ENCODE peak calls at places on chromosomes 5 and 9, in six cellular contexts. One of them, this sample, is unnamed.

GRCh38 chr5:158373623-158374375 is 514.9 kb upstream of the CLINT1 start:
- DNase-seq in EL: no peak
- DNase-seq in foreskin melanocyte: peak; percentile 31
- DNase-seq in H54: no peak
- DNase-seq in sciatic nerve: no peak
- DNase-seq in uterus: no peak
- DNase-seq in this sample: no peak

GRCh38 chr9:36144322-36145206 is 8.0 kb downstream of the GLIPR2 start:
- DNase-seq in foreskin melanocyte: no peak
- DNase-seq in sciatic nerve: no peak
- DNase-seq in EL: no peak
- DNase-seq in H54: no peak
- DNase-seq in uterus: no peak
- DNase-seq in this sample: no peak

GRCh38 chr5:76083555-76084495 is 642 bp downstream of the SV2C start:
- DNase-seq in EL: no peak
- DNase-seq in uterus: no peak
- DNase-seq in foreskin melanocyte: no peak
- DNase-seq in sciatic nerve: no peak
- DNase-seq in H54: no peak
- DNase-seq in this sample: no peak

GRCh38 chr5:14948341-14948830 is 76.8 kb upstream of the ANKH start:
- DNase-seq in EL: no peak
- DNase-seq in H54: no peak
- DNase-seq in sciatic nerve: no peak
- DNase-seq in foreskin melanocyte: no peak
- DNase-seq in uterus: no peak
- DNase-seq in this sample: no peak

GRCh38 chr5:113572716-113573115 is 59.2 kb downstream of the YTHDC2 start:
- DNase-seq in uterus: no peak
- DNase-seq in sciatic nerve: no peak
- DNase-seq in EL: no peak
- DNase-seq in H54: no peak
- DNase-seq in foreskin melanocyte: no peak
- DNase-seq in this sample: no peak

GRCh38 chr9:562330-562729 is 279.2 kb upstream of the DMRT1 start:
- DNase-seq in EL: no peak
- DNase-seq in foreskin melanocyte: no peak
- DNase-seq in uterus: no peak
- DNase-seq in sciatic nerve: no peak
- DNase-seq in H54: no peak
- DNase-seq in this sample: no peak

GRCh38 chr5:176812269-176813259 is 2.2 kb downstream of the UNC5A start:
- DNase-seq in foreskin melanocyte: no peak
- DNase-seq in sciatic nerve: no peak
- DNase-seq in uterus: no peak
- DNase-seq in EL: peak; percentile 45
- DNase-seq in H54: peak; percentile 58
- DNase-seq in this sample: no peak

GRCh38 chr5:41408676-41409443 is 101.5 kb downstream of the PLCXD3 start:
- DNase-seq in H54: peak; percentile 19
- DNase-seq in foreskin melanocyte: no peak
- DNase-seq in sciatic nerve: no peak
- DNase-seq in uterus: no peak
- DNase-seq in EL: peak; percentile 65
- DNase-seq in this sample: no peak

GRCh38 chr5:6714221-6715041 is 1.2 kb downstream of the TENT4A start:
- DNase-seq in EL: peak; percentile 33
- DNase-seq in H54: peak; percentile 66
- DNase-seq in foreskin melanocyte: no peak
- DNase-seq in sciatic nerve: no peak
- DNase-seq in uterus: no peak
- DNase-seq in this sample: peak; percentile 52

GRCh38 chr5:139341689-139342422 is at the start of gene PAIP2:
- DNase-seq in sciatic nerve: peak; percentile 99
- DNase-seq in uterus: peak; percentile 98
- DNase-seq in H54: peak; percentile 88
- DNase-seq in foreskin melanocyte: peak; percentile 96
- DNase-seq in EL: peak; percentile 99
- DNase-seq in this sample: peak; percentile 95

GRCh38 chr5:180423133-180423532 is 70.0 kb upstream of the GFPT2 start:
- DNase-seq in sciatic nerve: no peak
- DNase-seq in foreskin melanocyte: no peak
- DNase-seq in uterus: no peak
- DNase-seq in H54: no peak
- DNase-seq in EL: no peak
- DNase-seq in this sample: no peak

GRCh38 chr5:61768692-61769281 is 436.7 kb downstream of the ZSWIM6 start:
- DNase-seq in foreskin melanocyte: no peak
- DNase-seq in uterus: no peak
- DNase-seq in sciatic nerve: no peak
- DNase-seq in H54: peak; percentile 29
- DNase-seq in EL: peak; percentile 14
- DNase-seq in this sample: peak; percentile 32

GRCh38 chr9:112174223-112174964 is 703 bp downstream of the SUSD1 start:
- DNase-seq in H54: peak; percentile 77
- DNase-seq in sciatic nerve: peak; percentile 62
- DNase-seq in foreskin melanocyte: peak; percentile 31
- DNase-seq in EL: peak; percentile 75
- DNase-seq in uterus: peak; percentile 40
- DNase-seq in this sample: peak; percentile 81

GRCh38 chr5:24226492-24226891 is 418.3 kb downstream of the CDH10 start:
- DNase-seq in uterus: no peak
- DNase-seq in H54: peak; percentile 5
- DNase-seq in foreskin melanocyte: no peak
- DNase-seq in sciatic nerve: no peak
- DNase-seq in EL: no peak
- DNase-seq in this sample: no peak

GRCh38 chr5:176383248-176383905 is 5.0 kb downstream of the NOP16 start:
- DNase-seq in sciatic nerve: no peak
- DNase-seq in H54: no peak
- DNase-seq in uterus: no peak
- DNase-seq in EL: no peak
- DNase-seq in foreskin melanocyte: no peak
- DNase-seq in this sample: no peak

GRCh38 chr5:141597394-141597793 is 21.4 kb downstream of the DIAPH1 start:
- DNase-seq in sciatic nerve: no peak
- DNase-seq in H54: no peak
- DNase-seq in EL: no peak
- DNase-seq in foreskin melanocyte: no peak
- DNase-seq in uterus: no peak
- DNase-seq in this sample: no peak

GRCh38 chr5:137658324-137658723 is 77.6 kb downstream of the KLHL3 start:
- DNase-seq in uterus: no peak
- DNase-seq in EL: no peak
- DNase-seq in sciatic nerve: no peak
- DNase-seq in foreskin melanocyte: no peak
- DNase-seq in H54: no peak
- DNase-seq in this sample: no peak

GRCh38 chr9:114033397-114034103 is 44.5 kb downstream of the AMBP start:
- DNase-seq in H54: no peak
- DNase-seq in sciatic nerve: no peak
- DNase-seq in uterus: peak; percentile 44
- DNase-seq in foreskin melanocyte: peak; percentile 9
- DNase-seq in EL: peak; percentile 21
- DNase-seq in this sample: no peak

GRCh38 chr9:109730228-109730627 is 49.8 kb upstream of the PALM2AKAP2 start:
- DNase-seq in EL: peak; percentile 37
- DNase-seq in H54: no peak
- DNase-seq in uterus: no peak
- DNase-seq in sciatic nerve: no peak
- DNase-seq in foreskin melanocyte: no peak
- DNase-seq in this sample: peak; percentile 91

GRCh38 chr5:108720416-108720815 is 27.3 kb upstream of the FER start:
- DNase-seq in H54: no peak
- DNase-seq in sciatic nerve: no peak
- DNase-seq in uterus: no peak
- DNase-seq in foreskin melanocyte: no peak
- DNase-seq in EL: no peak
- DNase-seq in this sample: no peak

GRCh38 chr9:35306281-35306680 is 144.5 kb downstream of the UNC13B start:
- DNase-seq in EL: peak; percentile 31
- DNase-seq in uterus: no peak
- DNase-seq in sciatic nerve: no peak
- DNase-seq in foreskin melanocyte: no peak
- DNase-seq in H54: no peak
- DNase-seq in this sample: no peak

GRCh38 chr9:134707031-134707680 is 65.6 kb downstream of the COL5A1 start:
- DNase-seq in uterus: peak; percentile 91
- DNase-seq in H54: no peak
- DNase-seq in sciatic nerve: peak; percentile 85
- DNase-seq in EL: peak; percentile 91
- DNase-seq in foreskin melanocyte: no peak
- DNase-seq in this sample: no peak

GRCh38 chr5:10601246-10602030 is 37.6 kb downstream of the ANKRD33B start:
- DNase-seq in uterus: peak; percentile 87
- DNase-seq in foreskin melanocyte: peak; percentile 82
- DNase-seq in H54: peak; percentile 50
- DNase-seq in EL: peak; percentile 97
- DNase-seq in sciatic nerve: peak; percentile 95
- DNase-seq in this sample: peak; percentile 93

GRCh38 chr5:172859966-172860365 is 25.9 kb downstream of the ERGIC1 start:
- DNase-seq in foreskin melanocyte: no peak
- DNase-seq in uterus: peak; percentile 15
- DNase-seq in H54: no peak
- DNase-seq in sciatic nerve: no peak
- DNase-seq in EL: no peak
- DNase-seq in this sample: no peak

GRCh38 chr5:174917976-174918554 is 193.7 kb downstream of the MSX2 start:
- DNase-seq in uterus: no peak
- DNase-seq in sciatic nerve: no peak
- DNase-seq in H54: no peak
- DNase-seq in EL: no peak
- DNase-seq in foreskin melanocyte: no peak
- DNase-seq in this sample: no peak

GRCh38 chr5:82817897-82818676 is 259.1 kb downstream of the TMEM167A start:
- DNase-seq in uterus: no peak
- DNase-seq in H54: no peak
- DNase-seq in sciatic nerve: no peak
- DNase-seq in EL: no peak
- DNase-seq in foreskin melanocyte: no peak
- DNase-seq in this sample: no peak

GRCh38 chr9:133419005-133419404 is 1.2 kb upstream of the REXO4 start:
- DNase-seq in sciatic nerve: no peak
- DNase-seq in foreskin melanocyte: no peak
- DNase-seq in EL: no peak
- DNase-seq in uterus: no peak
- DNase-seq in H54: no peak
- DNase-seq in this sample: no peak

GRCh38 chr5:14239951-14240350 is 96.8 kb downstream of the TRIO start:
- DNase-seq in uterus: no peak
- DNase-seq in H54: no peak
- DNase-seq in foreskin melanocyte: no peak
- DNase-seq in EL: no peak
- DNase-seq in sciatic nerve: no peak
- DNase-seq in this sample: no peak

GRCh38 chr5:173315495-173316352 is 12.5 kb downstream of the STC2 start:
- DNase-seq in sciatic nerve: no peak
- DNase-seq in EL: peak; percentile 67
- DNase-seq in foreskin melanocyte: peak; percentile 78
- DNase-seq in H54: no peak
- DNase-seq in uterus: peak; percentile 41
- DNase-seq in this sample: no peak

GRCh38 chr5:122300374-122300773 is 11.7 kb upstream of the SNCAIP start:
- DNase-seq in sciatic nerve: no peak
- DNase-seq in EL: no peak
- DNase-seq in foreskin melanocyte: no peak
- DNase-seq in uterus: no peak
- DNase-seq in H54: no peak
- DNase-seq in this sample: no peak

GRCh38 chr9:133495327-133496293 is 16.7 kb upstream of the SLC2A6 start:
- DNase-seq in H54: no peak
- DNase-seq in sciatic nerve: no peak
- DNase-seq in uterus: no peak
- DNase-seq in EL: no peak
- DNase-seq in foreskin melanocyte: no peak
- DNase-seq in this sample: no peak

GRCh38 chr5:118592678-118593328 is 395.5 kb downstream of the DTWD2 start:
- DNase-seq in EL: no peak
- DNase-seq in foreskin melanocyte: no peak
- DNase-seq in sciatic nerve: no peak
- DNase-seq in uterus: no peak
- DNase-seq in H54: no peak
- DNase-seq in this sample: no peak

GRCh38 chr5:173328896-173329369 is 719 bp upstream of the STC2 start:
- DNase-seq in H54: peak; percentile 61
- DNase-seq in sciatic nerve: no peak
- DNase-seq in EL: peak; percentile 84
- DNase-seq in foreskin melanocyte: peak; percentile 11
- DNase-seq in uterus: no peak
- DNase-seq in this sample: peak; percentile 90

GRCh38 chr9:86329649-86330048 is 24.6 kb downstream of the TUT7 start:
- DNase-seq in H54: no peak
- DNase-seq in uterus: no peak
- DNase-seq in foreskin melanocyte: no peak
- DNase-seq in sciatic nerve: no peak
- DNase-seq in EL: no peak
- DNase-seq in this sample: no peak

GRCh38 chr5:133232011-133232410 is 180.2 kb downstream of the HSPA4 start:
- DNase-seq in uterus: no peak
- DNase-seq in EL: no peak
- DNase-seq in H54: no peak
- DNase-seq in foreskin melanocyte: no peak
- DNase-seq in sciatic nerve: no peak
- DNase-seq in this sample: no peak

This sample was measured in PC-9.